ENCODE peak calls at places on chromosomes 4 and X, in eight cellular contexts. C, X, P, N, A, K, J and I are unnamed samples.

GRCh38 chrX:44480591-44480990 is 62.1 kb downstream of the FUNDC1 start:
- DNase-seq in C (no peak), X (no peak), P (no peak), N (no peak), A (no peak), K (no peak), J (no peak), I (no peak)

GRCh38 chr4:106690487-106690886 is 321.9 kb upstream of the GIMD1 start:
- DNase-seq in C (no peak), X (no peak), P (no peak), N (no peak), A (no peak), K (no peak), J (peak), I (no peak)

GRCh38 chr4:157389751-157390150 is 169.2 kb downstream of the GRIA2 start:
- DNase-seq in C (no peak), X (no peak), P (peak), N (no peak), A (no peak), K (no peak), J (no peak), I (no peak)

GRCh38 chr4:96035727-96036126 is 195.8 kb downstream of the PDHA2 start:
- DNase-seq in C (no peak), X (no peak), P (no peak), N (no peak), A (no peak), K (no peak), J (no peak), I (no peak)

GRCh38 chrX:103817502-103817901 is 14.6 kb downstream of the RAB9B start:
- DNase-seq in C (peak), X (no peak), P (no peak), N (no peak), A (no peak), K (peak), J (peak), I (no peak)

GRCh38 chrX:45801554-45801953 is 600.9 kb upstream of the DIPK2B start:
- DNase-seq in C (no peak), X (no peak), P (peak), N (no peak), A (no peak), K (peak), J (peak), I (no peak)

GRCh38 chr4:116839826-116840225 is 245.6 kb downstream of the TRAM1L1 start:
- DNase-seq in C (no peak), X (no peak), P (no peak), N (no peak), A (no peak), K (no peak), J (peak), I (no peak)

GRCh38 chr4:160423879-160424451 is 1321.1 kb downstream of the RAPGEF2 start:
- DNase-seq in C (no peak), X (no peak), P (no peak), N (no peak), A (no peak), K (no peak), J (peak), I (no peak)

GRCh38 chr4:123300222-123300621 is 96.4 kb upstream of the SPRY1 start:
- DNase-seq in C (no peak), X (no peak), P (no peak), N (no peak), A (no peak), K (peak), J (no peak), I (no peak)

GRCh38 chrX:136797787-136798186 is 17.1 kb upstream of the ARHGEF6 start:
- DNase-seq in C (no peak), X (no peak), P (no peak), N (no peak), A (no peak), K (no peak), J (no peak), I (no peak)

GRCh38 chr4:15238720-15239119 is 189.1 kb upstream of the C1QTNF7 start:
- DNase-seq in C (no peak), X (peak), P (no peak), N (no peak), A (no peak), K (no peak), J (peak), I (no peak)

GRCh38 chr4:41304221-41304620 is 47.5 kb downstream of the UCHL1 start:
- DNase-seq in C (no peak), X (no peak), P (no peak), N (no peak), A (no peak), K (no peak), J (no peak), I (no peak)

GRCh38 chr4:150746156-150746555 is 164.2 kb downstream of the MAB21L2 start:
- DNase-seq in C (no peak), X (no peak), P (no peak), N (peak), A (no peak), K (no peak), J (peak), I (no peak)

GRCh38 chr4:15498356-15498755 is 28.7 kb downstream of the CC2D2A start:
- DNase-seq in C (no peak), X (no peak), P (no peak), N (no peak), A (no peak), K (no peak), J (no peak), I (no peak)

GRCh38 chrX:16665089-16665488 is 15.1 kb downstream of the S100G start:
- DNase-seq in C (no peak), X (no peak), P (no peak), N (no peak), A (no peak), K (no peak), J (peak), I (no peak)